ENCODE peak calls at places on chromosomes 7 and 10, in seven cellular contexts. Q is left ventricle myocardium inferior, T is heart right ventricle, D is esophagus squamous epithelium, L is HCT116, F is K562, G is GM12865. V is an unnamed sample.
A peak's percentile ranks its signal among the peaks of the same experiment; 100 is the strongest.

GRCh38 chr10:3757638-3758490 is 27.1 kb downstream of the KLF6 start:
- DNase-seq in Q (no peak), T (no peak), D (no peak), L (no peak), F (no peak), G (peak; percentile 86), V (no peak)

GRCh38 chr10:11449761-11450160 is 161.7 kb downstream of the USP6NL start:
- DNase-seq in Q (no peak), T (no peak), D (no peak), L (no peak), F (no peak), G (no peak), V (no peak)

GRCh38 chr10:86079088-86079487 is 287.5 kb downstream of the GRID1 start:
- DNase-seq in Q (no peak), T (no peak), D (no peak), L (peak; percentile 66), F (peak; percentile 90), G (no peak), V (no peak)

GRCh38 chr7:137990251-137990901 is 11.5 kb downstream of the CREB3L2 start:
- DNase-seq in Q (no peak), T (no peak), D (no peak), L (no peak), F (no peak), G (no peak), V (no peak)

GRCh38 chr10:6114758-6115410 is 26.1 kb downstream of the RBM17 start:
- DNase-seq in Q (no peak), T (no peak), D (no peak), L (no peak), F (no peak), G (peak; percentile 58), V (no peak)

GRCh38 chr7:43700059-43700501 is 29.2 kb downstream of the COA1 start:
- DNase-seq in Q (no peak), T (no peak), D (no peak), L (peak; percentile 31), F (peak; percentile 28), G (peak; percentile 66), V (no peak)

GRCh38 chr7:106452031-106452851 is 167.5 kb upstream of the NAMPT start:
- DNase-seq in Q (no peak), T (no peak), D (no peak), L (no peak), F (no peak), G (no peak), V (no peak)

GRCh38 chr10:24826022-24826421 is 102.3 kb upstream of the ARHGAP21 start:
- DNase-seq in Q (no peak), T (no peak), D (no peak), L (no peak), F (no peak), G (no peak), V (no peak)

GRCh38 chr10:30782543-30783461 is 153.2 kb upstream of the LYZL2 start:
- DNase-seq in Q (no peak), T (no peak), D (no peak), L (no peak), F (no peak), G (peak; percentile 83), V (no peak)

GRCh38 chr7:28700790-28701203 is 257.3 kb downstream of the TRIL start:
- DNase-seq in Q (no peak), T (no peak), D (no peak), L (no peak), F (no peak), G (no peak), V (no peak)

GRCh38 chr7:116512524-116513188 is 12.2 kb upstream of the CAV1 start:
- DNase-seq in Q (no peak), T (no peak), D (no peak), L (no peak), F (no peak), G (no peak), V (no peak)

GRCh38 chr7:46015107-46015868 is 94.2 kb upstream of the IGFBP3 start:
- DNase-seq in Q (peak; percentile 71), T (peak; percentile 69), D (no peak), L (no peak), F (no peak), G (peak; percentile 8), V (peak; percentile 50)

GRCh38 chr7:16708980-16709379 is 44.6 kb upstream of the TSPAN13 start:
- DNase-seq in Q (no peak), T (no peak), D (no peak), L (no peak), F (no peak), G (no peak), V (no peak)

GRCh38 chr10:76811430-76811829 is 826.2 kb downstream of the KCNMA1 start:
- DNase-seq in Q (no peak), T (no peak), D (no peak), L (no peak), F (no peak), G (no peak), V (no peak)

GRCh38 chr10:70404036-70404905 is at the start of gene EIF4EBP2:
- DNase-seq in Q (peak; percentile 99), T (peak; percentile 99), D (peak; percentile 66), L (peak; percentile 87), F (peak; percentile 95), G (peak; percentile 97), V (peak; percentile 100)

GRCh38 chr10:13360587-13360986 is 12.5 kb upstream of the SEPHS1 start:
- DNase-seq in Q (no peak), T (no peak), D (no peak), L (no peak), F (no peak), G (no peak), V (no peak)

GRCh38 chr7:149853157-149853556 is 15.0 kb downstream of the ZNF862 start:
- DNase-seq in Q (no peak), T (no peak), D (no peak), L (no peak), F (no peak), G (no peak), V (no peak)

GRCh38 chr7:130959743-130960207 is 225.8 kb upstream of the KLF14 start:
- DNase-seq in Q (no peak), T (no peak), D (no peak), L (peak; percentile 66), F (peak; percentile 66), G (peak; percentile 74), V (no peak)
- TF ChIP-seq CTCF in Q (peak; percentile 10), T (peak; percentile 38), D (peak; percentile 64), L (peak; percentile 58), F (peak; percentile 80), G (peak; percentile 70), V (no peak)

GRCh38 chr10:104928733-104929132 is 287.6 kb downstream of the SORCS3 start:
- DNase-seq in Q (no peak), T (no peak), D (no peak), L (no peak), F (no peak), G (no peak), V (no peak)

GRCh38 chr10:104922810-104923209 is 281.7 kb downstream of the SORCS3 start:
- DNase-seq in Q (no peak), T (no peak), D (no peak), L (no peak), F (no peak), G (peak; percentile 45), V (no peak)

GRCh38 chr10:104923501-104923900 is 282.4 kb downstream of the SORCS3 start:
- DNase-seq in Q (no peak), T (no peak), D (no peak), L (no peak), F (no peak), G (no peak), V (no peak)

GRCh38 chr10:104924101-104924795 is 283.2 kb downstream of the SORCS3 start:
- DNase-seq in Q (no peak), T (no peak), D (no peak), L (no peak), F (no peak), G (no peak), V (no peak)

DNA sequence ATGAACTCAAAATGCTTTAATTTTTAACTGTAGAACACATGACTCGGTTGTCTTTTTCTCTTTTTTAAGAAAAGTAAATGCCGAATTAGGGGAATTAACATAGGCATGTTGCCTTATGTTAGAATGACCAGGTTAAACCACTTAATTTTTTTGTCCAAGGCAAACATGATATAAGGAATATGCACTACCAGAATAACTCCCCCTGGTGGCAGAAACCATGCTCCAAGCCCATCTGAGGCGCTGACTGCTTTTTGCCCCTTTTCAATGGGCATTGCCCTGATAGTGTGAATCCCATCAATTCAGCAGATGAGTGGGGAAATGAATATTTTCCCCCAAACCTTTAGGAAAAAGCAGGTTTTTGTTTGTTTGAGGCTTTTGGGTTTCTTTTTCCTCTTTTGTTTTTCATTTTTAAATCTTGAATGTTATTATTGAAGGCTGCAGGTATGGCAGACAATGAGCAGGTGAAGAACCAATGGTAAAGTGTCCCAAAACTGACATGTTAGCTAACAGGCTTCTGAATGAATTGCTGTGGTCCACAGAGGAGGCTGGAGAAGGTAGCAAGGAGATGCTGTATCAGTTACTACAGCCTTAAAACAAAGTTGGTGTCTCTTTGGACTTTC is 284.3 kb downstream of the SORCS3 start:
- DNase-seq in Q (peak; percentile 16), T (no peak), D (no peak), L (peak; percentile 66), F (peak; percentile 3), G (peak; percentile 60), V (peak; percentile 25)
- TF ChIP-seq CTCF in Q (peak; percentile 75), T (peak; percentile 67), D (peak; percentile 36), L (peak; percentile 88), F (no peak), G (peak; percentile 67), V (peak; percentile 56)

GRCh38 chr7:122305475-122306319 is 1.1 kb upstream of the FEZF1 start:
- DNase-seq in Q (no peak), T (no peak), D (no peak), L (peak; percentile 26), F (no peak), G (no peak), V (no peak)
- TF ChIP-seq CTCF in Q (no peak), T (no peak), D (no peak), L (no peak), F (no peak), G (no peak), V (no peak)

DNA sequence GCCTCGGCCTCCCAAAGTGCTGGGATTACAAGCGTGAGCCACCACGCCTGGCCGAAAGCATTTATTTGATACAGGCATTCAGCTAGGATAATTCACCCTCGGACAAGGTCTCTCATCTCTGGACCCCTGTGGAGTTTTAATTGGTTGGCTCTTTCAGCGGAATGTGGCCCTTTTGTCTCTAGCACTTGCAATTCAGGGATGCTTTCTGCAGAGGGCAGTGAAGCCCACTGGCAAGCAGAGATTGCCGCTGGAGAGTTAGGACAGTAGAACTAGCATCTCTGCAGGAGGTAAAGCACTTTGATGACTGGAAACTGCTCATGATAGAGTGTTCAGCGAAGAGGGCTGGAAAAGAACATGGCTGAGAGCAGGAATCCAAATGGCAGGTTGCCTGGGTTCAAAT is 62.0 kb downstream of the SUFU start:
- DNase-seq in Q (no peak), T (no peak), D (no peak), L (no peak), F (no peak), G (no peak), V (no peak)
- TF ChIP-seq CTCF in Q (no peak), T (no peak), D (no peak), L (peak; percentile 51), F (no peak), G (no peak), V (no peak)

DNA sequence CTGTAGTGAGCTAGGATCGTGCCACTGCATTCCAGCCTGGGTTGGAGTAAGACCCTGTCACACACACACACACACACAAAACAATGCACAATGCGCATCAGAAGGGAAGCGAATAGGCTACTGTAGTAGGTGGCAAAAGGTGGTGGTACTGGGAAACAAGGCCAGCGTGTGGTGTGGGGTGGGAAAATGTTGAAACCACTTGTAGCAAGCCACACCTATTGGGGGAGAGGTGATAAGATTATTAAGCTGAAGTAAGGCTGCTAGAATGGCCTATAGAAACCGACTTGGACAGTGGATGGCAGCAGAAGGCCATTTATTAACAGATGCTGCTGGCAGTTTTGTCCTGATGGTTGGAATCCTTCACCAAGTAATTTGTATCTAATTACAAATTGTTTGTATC is 7.2 kb upstream of the CHCHD1 start:
- DNase-seq in Q (no peak), T (no peak), D (no peak), L (no peak), F (peak; percentile 76), G (peak; percentile 40), V (no peak)
- TF ChIP-seq CTCF in Q (no peak), T (no peak), D (no peak), L (no peak), F (peak; percentile 61), G (no peak), V (no peak)